ENCODE peak calls at places on chromosome 11, in four cellular contexts. One of them, this sample, is unnamed.
A peak's percentile ranks its signal among the peaks of the same experiment; 100 is the strongest.

GRCh38 chr11:8070417-8071101 is 10.5 kb upstream of the TUB start:
- DNase-seq in brain microvascular endothelial cell: peak; percentile 44
- DNase-seq in H1: no peak
- DNase-seq in psoas muscle: no peak
- DNase-seq in this sample: no peak

GRCh38 chr11:43736502-43737193 is 56.1 kb downstream of the HSD17B12 start:
- DNase-seq in brain microvascular endothelial cell: peak; percentile 23
- DNase-seq in H1: no peak
- DNase-seq in psoas muscle: no peak
- DNase-seq in this sample: peak; percentile 39

GRCh38 chr11:1281974-1282365 is 27.5 kb downstream of the TOLLIP start:
- DNase-seq in brain microvascular endothelial cell: no peak
- DNase-seq in H1: no peak
- DNase-seq in psoas muscle: no peak
- DNase-seq in this sample: no peak

GRCh38 chr11:125164422-125165110 is at the start of gene PKNOX2:
- DNase-seq in brain microvascular endothelial cell: peak; percentile 58
- DNase-seq in H1: peak; percentile 93
- DNase-seq in psoas muscle: peak; percentile 84
- DNase-seq in this sample: no peak

GRCh38 chr11:118322721-118323120 is 18.2 kb downstream of the CD3E start:
- DNase-seq in brain microvascular endothelial cell: no peak
- DNase-seq in H1: no peak
- DNase-seq in psoas muscle: no peak
- DNase-seq in this sample: no peak

GRCh38 chr11:10358696-10359095 is 53.8 kb downstream of the ADM start:
- DNase-seq in brain microvascular endothelial cell: no peak
- DNase-seq in H1: no peak
- DNase-seq in psoas muscle: no peak
- DNase-seq in this sample: no peak

GRCh38 chr11:1384206-1384965 is 5.3 kb upstream of the BRSK2 start:
- DNase-seq in brain microvascular endothelial cell: no peak
- DNase-seq in H1: no peak
- DNase-seq in psoas muscle: peak; percentile 5
- DNase-seq in this sample: no peak

GRCh38 chr11:41579546-41579945 is 120.1 kb upstream of the LRRC4C start:
- DNase-seq in brain microvascular endothelial cell: no peak
- DNase-seq in H1: no peak
- DNase-seq in psoas muscle: no peak
- DNase-seq in this sample: no peak

GRCh38 chr11:63985812-63986155 is 454 bp upstream of the OTUB1 start:
- DNase-seq in brain microvascular endothelial cell: no peak
- DNase-seq in H1: no peak
- DNase-seq in psoas muscle: no peak
- DNase-seq in this sample: no peak

GRCh38 chr11:62667460-62667859 is 2.3 kb downstream of the CSKMT start:
- DNase-seq in brain microvascular endothelial cell: no peak
- DNase-seq in H1: no peak
- DNase-seq in psoas muscle: no peak
- DNase-seq in this sample: no peak

GRCh38 chr11:41786087-41786486 is 326.6 kb upstream of the LRRC4C start:
- DNase-seq in brain microvascular endothelial cell: no peak
- DNase-seq in H1: no peak
- DNase-seq in psoas muscle: no peak
- DNase-seq in this sample: no peak

GRCh38 chr11:72113170-72113808 is 794 bp upstream of the ANAPC15 start:
- DNase-seq in brain microvascular endothelial cell: no peak
- DNase-seq in H1: no peak
- DNase-seq in psoas muscle: no peak
- DNase-seq in this sample: no peak

GRCh38 chr11:96817488-96817887 is 427.7 kb downstream of the JRKL start:
- DNase-seq in brain microvascular endothelial cell: no peak
- DNase-seq in H1: no peak
- DNase-seq in psoas muscle: no peak
- DNase-seq in this sample: no peak

GRCh38 chr11:94455861-94456260 is 37.8 kb downstream of the MRE11 start:
- DNase-seq in brain microvascular endothelial cell: no peak
- DNase-seq in H1: no peak
- DNase-seq in psoas muscle: no peak
- DNase-seq in this sample: no peak

GRCh38 chr11:2189938-2190669 is 18.5 kb upstream of the TH start:
- DNase-seq in brain microvascular endothelial cell: no peak
- DNase-seq in H1: no peak
- DNase-seq in psoas muscle: no peak
- DNase-seq in this sample: no peak

GRCh38 chr11:65894034-65894591 is 3.6 kb downstream of the CCDC85B start:
- DNase-seq in brain microvascular endothelial cell: no peak
- DNase-seq in H1: no peak
- DNase-seq in psoas muscle: no peak
- DNase-seq in this sample: no peak

GRCh38 chr11:36774603-36775002 is 176.6 kb upstream of the RAG2 start:
- DNase-seq in brain microvascular endothelial cell: no peak
- DNase-seq in H1: no peak
- DNase-seq in psoas muscle: no peak
- DNase-seq in this sample: no peak

GRCh38 chr11:17601206-17602075 is 54.4 kb downstream of the OTOG start:
- DNase-seq in brain microvascular endothelial cell: no peak
- DNase-seq in H1: no peak
- DNase-seq in psoas muscle: no peak
- DNase-seq in this sample: no peak

GRCh38 chr11:7574491-7575129 is 60.8 kb downstream of the PPFIBP2 start:
- DNase-seq in brain microvascular endothelial cell: no peak
- DNase-seq in H1: no peak
- DNase-seq in psoas muscle: no peak
- DNase-seq in this sample: no peak

GRCh38 chr11:132448334-132448995 is 1078.0 kb downstream of the NTM start:
- DNase-seq in brain microvascular endothelial cell: peak; percentile 42
- DNase-seq in H1: no peak
- DNase-seq in psoas muscle: no peak
- DNase-seq in this sample: no peak

GRCh38 chr11:75766449-75767227 is 1.9 kb upstream of the DGAT2 start:
- DNase-seq in brain microvascular endothelial cell: no peak
- DNase-seq in H1: no peak
- DNase-seq in psoas muscle: no peak
- DNase-seq in this sample: no peak

GRCh38 chr11:75767793-75768111 is 826 bp upstream of the DGAT2 start:
- DNase-seq in brain microvascular endothelial cell: no peak
- DNase-seq in H1: no peak
- DNase-seq in psoas muscle: no peak
- DNase-seq in this sample: no peak

GRCh38 chr11:75768909-75769771 is 562 bp downstream of the DGAT2 start:
- DNase-seq in brain microvascular endothelial cell: no peak
- DNase-seq in H1: peak; percentile 63
- DNase-seq in psoas muscle: no peak
- DNase-seq in this sample: no peak

GRCh38 chr11:75767228-75767572 is 1.4 kb upstream of the DGAT2 start:
- DNase-seq in brain microvascular endothelial cell: no peak
- DNase-seq in H1: no peak
- DNase-seq in psoas muscle: no peak
- DNase-seq in this sample: no peak

DNA sequence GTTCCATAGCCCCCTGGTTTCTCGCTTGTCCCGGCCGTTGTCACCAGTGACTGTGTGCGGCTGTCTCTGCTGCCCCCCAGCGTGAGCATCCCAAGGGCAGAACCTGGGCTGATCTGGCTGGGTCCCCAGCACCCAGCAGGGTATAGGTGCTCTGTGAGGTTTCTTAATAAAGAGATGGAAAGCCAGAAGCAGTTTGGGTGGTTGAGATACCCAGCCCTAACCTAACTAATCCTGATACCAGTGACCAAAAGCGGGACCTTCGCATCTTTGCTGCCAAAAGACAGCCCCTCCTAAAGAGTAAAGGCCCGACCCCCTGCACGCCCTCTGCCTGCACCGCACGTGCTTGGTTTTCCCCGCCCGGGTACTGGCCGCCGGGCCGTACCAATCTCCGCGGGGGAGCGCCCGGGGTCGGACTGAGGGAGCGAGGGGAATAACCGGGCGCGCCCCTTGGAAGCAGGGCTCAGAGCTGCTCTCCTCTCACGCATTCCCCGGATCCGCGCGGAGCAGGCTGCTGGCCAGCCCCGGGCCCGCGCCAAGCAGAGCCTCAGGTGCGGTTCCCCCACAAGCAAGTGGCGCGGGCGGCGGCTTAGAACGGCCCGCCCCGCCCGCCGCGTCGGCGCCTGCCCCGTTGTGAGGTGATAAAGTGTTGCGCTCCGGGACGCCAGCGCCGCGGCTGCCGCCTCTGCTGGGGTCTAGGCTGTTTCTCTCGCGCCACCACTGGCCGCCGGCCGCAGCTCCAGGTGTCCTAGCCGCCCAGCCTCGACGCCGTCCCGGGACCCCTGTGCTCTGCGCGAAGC is at the start of gene DGAT2:
- DNase-seq in brain microvascular endothelial cell: peak; percentile 12
- DNase-seq in H1: peak; percentile 85
- DNase-seq in psoas muscle: peak; percentile 80
- DNase-seq in this sample: no peak
- TF ChIP-seq CTCF in brain microvascular endothelial cell: peak; percentile 24
- TF ChIP-seq CTCF in H1: no peak
- TF ChIP-seq CTCF in psoas muscle: no peak
- TF ChIP-seq CTCF in this sample: no peak

GRCh38 chr11:70503878-70504240 is 105.5 kb downstream of the CTTN start:
- DNase-seq in brain microvascular endothelial cell: no peak
- DNase-seq in H1: no peak
- DNase-seq in psoas muscle: no peak
- DNase-seq in this sample: no peak
- TF ChIP-seq CTCF in brain microvascular endothelial cell: peak; percentile 28
- TF ChIP-seq CTCF in H1: no peak
- TF ChIP-seq CTCF in psoas muscle: no peak
- TF ChIP-seq CTCF in this sample: peak; percentile 19

DNA sequence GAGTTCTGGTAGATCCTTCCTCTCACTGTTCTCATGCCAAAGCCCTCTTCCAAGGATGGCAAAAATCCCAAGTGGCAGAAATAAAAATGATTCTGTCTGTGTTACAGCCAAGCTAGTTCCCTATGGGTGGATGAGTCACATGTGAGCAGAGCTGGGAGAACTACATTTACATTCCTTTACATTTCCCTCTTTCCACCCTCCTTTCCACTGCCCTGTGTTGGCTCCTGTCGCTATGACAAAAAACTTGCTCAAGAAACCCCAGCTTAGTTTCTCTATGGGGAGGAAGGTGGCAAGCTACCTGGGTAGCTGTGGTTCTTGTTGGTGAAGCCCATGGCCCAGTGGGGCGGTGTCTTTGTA is 10.2 kb upstream of the DDB2 start:
- DNase-seq in brain microvascular endothelial cell: peak; percentile 49
- DNase-seq in H1: no peak
- DNase-seq in psoas muscle: no peak
- DNase-seq in this sample: peak; percentile 46
- TF ChIP-seq CTCF in brain microvascular endothelial cell: no peak
- TF ChIP-seq CTCF in H1: no peak
- TF ChIP-seq CTCF in psoas muscle: no peak
- TF ChIP-seq CTCF in this sample: no peak

DNA sequence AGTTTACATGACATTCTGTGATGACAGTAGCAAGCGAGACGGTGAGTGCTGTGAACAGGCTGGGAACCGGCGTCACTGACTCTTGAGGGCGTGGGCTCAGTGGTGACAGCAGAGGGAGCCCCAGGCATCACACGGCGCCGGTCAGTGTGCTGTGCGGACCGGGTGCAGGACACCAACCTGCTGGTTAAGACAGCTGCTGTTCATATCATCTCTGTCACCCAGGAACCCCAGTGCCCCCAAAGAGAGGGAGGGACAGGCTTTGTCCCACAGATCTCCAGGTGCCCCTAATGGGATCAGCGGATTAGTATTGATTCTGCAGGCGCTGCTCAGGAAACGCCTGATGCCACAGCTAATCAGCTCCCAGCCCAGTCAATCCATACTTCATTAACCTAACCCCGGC is 18.4 kb downstream of the B3GAT1 start:
- DNase-seq in brain microvascular endothelial cell: no peak
- DNase-seq in H1: no peak
- DNase-seq in psoas muscle: no peak
- DNase-seq in this sample: no peak
- TF ChIP-seq CTCF in brain microvascular endothelial cell: no peak
- TF ChIP-seq CTCF in H1: peak; percentile 71
- TF ChIP-seq CTCF in psoas muscle: no peak
- TF ChIP-seq CTCF in this sample: no peak

GRCh38 chr11:69652999-69653398 is 12.0 kb downstream of the CCND1 start:
- DNase-seq in brain microvascular endothelial cell: no peak
- DNase-seq in H1: no peak
- DNase-seq in psoas muscle: no peak
- DNase-seq in this sample: no peak

GRCh38 chr11:69654660-69655478 is 13.9 kb downstream of the CCND1 start:
- DNase-seq in brain microvascular endothelial cell: no peak
- DNase-seq in H1: peak; percentile 50
- DNase-seq in psoas muscle: no peak
- DNase-seq in this sample: no peak

GRCh38 chr11:69655479-69656394 is 14.8 kb downstream of the CCND1 start:
- DNase-seq in brain microvascular endothelial cell: no peak
- DNase-seq in H1: peak; percentile 49
- DNase-seq in psoas muscle: no peak
- DNase-seq in this sample: no peak

GRCh38 chr11:69653406-69653960 is 12.5 kb downstream of the CCND1 start:
- DNase-seq in brain microvascular endothelial cell: no peak
- DNase-seq in H1: no peak
- DNase-seq in psoas muscle: no peak
- DNase-seq in this sample: no peak

GRCh38 chr11:69654001-69654659 is 13.2 kb downstream of the CCND1 start:
- DNase-seq in brain microvascular endothelial cell: no peak
- DNase-seq in H1: no peak
- DNase-seq in psoas muscle: no peak
- DNase-seq in this sample: no peak
- TF ChIP-seq CTCF in brain microvascular endothelial cell: no peak
- TF ChIP-seq CTCF in H1: no peak
- TF ChIP-seq CTCF in psoas muscle: no peak
- TF ChIP-seq CTCF in this sample: no peak

This sample was measured in AG04450.